ENCODE peak calls at places on chromosomes 7 and 10, in six cellular contexts. Q, S, I, E, V and O are unnamed samples.

GRCh38 chr10:64449603-64450002 is 928.4 kb downstream of the REEP3 start:
- DNase-seq in V (no peak), Q (no peak), I (no peak), E (no peak), S (no peak), O (no peak)

GRCh38 chr10:89470628-89471027 is 56.3 kb downstream of the IFIT5 start:
- DNase-seq in V (no peak), Q (no peak), E (no peak), I (no peak), S (no peak), O (no peak)

GRCh38 chr7:118218413-118219156 is 5.9 kb upstream of the ANKRD7 start:
- DNase-seq in Q (no peak), I (no peak), V (no peak), E (no peak), S (no peak), O (no peak)

GRCh38 chr7:40009301-40009700 is 59.2 kb downstream of the CDK13 start:
- DNase-seq in Q (no peak), V (no peak), I (no peak), S (no peak), E (no peak), O (no peak)

GRCh38 chr10:60677541-60678129 is 100.6 kb upstream of the CDK1 start:
- DNase-seq in I (no peak), E (no peak), Q (no peak), V (no peak), S (no peak), O (no peak)

GRCh38 chr10:11781114-11781513 is 38.9 kb downstream of the ECHDC3 start:
- DNase-seq in V (no peak), Q (no peak), S (no peak), E (no peak), I (no peak), O (no peak)

GRCh38 chr7:107196834-107197610 is 28.2 kb downstream of the HBP1 start:
- DNase-seq in S (no peak), I (no peak), Q (no peak), V (no peak), E (no peak), O (no peak)

GRCh38 chr10:127919418-127920191 is 12.7 kb downstream of the PTPRE start:
- DNase-seq in I (no peak), S (peak), E (no peak), V (no peak), Q (no peak), O (no peak)

GRCh38 chr7:30916255-30916654 is 4.6 kb downstream of the AQP1 start:
- DNase-seq in Q (no peak), E (no peak), V (no peak), S (no peak), I (no peak), O (no peak)

GRCh38 chr7:131039355-131039762 is 288.3 kb upstream of the MKLN1 start:
- DNase-seq in S (no peak), E (no peak), Q (no peak), I (no peak), V (no peak), O (no peak)

GRCh38 chr10:122162566-122163181 is 108.4 kb upstream of the BTBD16 start:
- DNase-seq in E (no peak), S (no peak), I (no peak), Q (no peak), V (no peak), O (no peak)

GRCh38 chr10:130929422-130930325 is 381.8 kb downstream of the TCERG1L start:
- DNase-seq in V (no peak), Q (no peak), E (no peak), S (no peak), I (no peak), O (no peak)

GRCh38 chr10:581776-582330 is 107.6 kb downstream of the DIP2C start:
- DNase-seq in E (no peak), I (no peak), Q (no peak), V (no peak), S (no peak), O (no peak)